ENCODE peak calls at places on chromosomes 12 and 14, in six cellular contexts. R is suprapubic skin, K is stomach, Y is K562, B is HCT116, V is HL-60. J is an unnamed sample.

GRCh38 chr14:74712499-74713394 is at the start of the genes AREL1 and FCF1:
- DNase-seq in R (peak), K (peak), Y (peak), B (peak), V (peak), J (peak)

GRCh38 chr14:52058346-52058745 is 10.5 kb downstream of the NID2 start:
- DNase-seq in R (no peak), K (no peak), Y (no peak), B (no peak), V (no peak), J (no peak)

GRCh38 chr12:33876618-33877017 is 145.7 kb upstream of the ALG10 start:
- DNase-seq in R (no peak), K (no peak), Y (no peak), B (no peak), V (no peak), J (no peak)

GRCh38 chr14:102544745-102545460 is 35.3 kb upstream of the ANKRD9 start:
- DNase-seq in R (no peak), K (peak), Y (no peak), B (no peak), V (no peak), J (no peak)

GRCh38 chr14:21017528-21018245 is 7.2 kb downstream of the NDRG2 start:
- DNase-seq in R (peak), K (no peak), Y (no peak), B (no peak), V (peak), J (no peak)

GRCh38 chr12:13038491-13039161 is 5.6 kb upstream of the FAM234B start:
- DNase-seq in R (no peak), K (no peak), Y (no peak), B (no peak), V (no peak), J (no peak)

GRCh38 chr14:62546862-62547474 is 498.3 kb downstream of the KCNH5 start:
- DNase-seq in R (no peak), K (no peak), Y (no peak), B (no peak), V (no peak), J (no peak)

GRCh38 chr14:22478247-22478646 is 110.8 kb downstream of the DAD1 start:
- DNase-seq in R (no peak), K (no peak), Y (no peak), B (no peak), V (no peak), J (no peak)

GRCh38 chr12:110042260-110042659 is 6.1 kb downstream of the C12orf76 start:
- DNase-seq in R (no peak), K (no peak), Y (no peak), B (no peak), V (no peak), J (no peak)

GRCh38 chr14:83463500-83464098 is 1929.9 kb upstream of the SEL1L start:
- DNase-seq in R (no peak), K (peak), Y (peak), B (no peak), V (peak), J (peak)

GRCh38 chr12:104895405-104895804 is 62.7 kb downstream of the SLC41A2 start:
- DNase-seq in R (no peak), K (no peak), Y (no peak), B (no peak), V (no peak), J (no peak)

GRCh38 chr14:74804219-74804825 is 41.2 kb downstream of the YLPM1 start:
- DNase-seq in R (no peak), K (no peak), Y (peak), B (peak), V (peak), J (no peak)

GRCh38 chr14:64636208-64636979 is 67.8 kb upstream of the PLEKHG3 start:
- DNase-seq in R (no peak), K (peak), Y (peak), B (peak), V (peak), J (no peak)

GRCh38 chr12:119180380-119181040 is 1.8 kb downstream of the HSPB8 start:
- DNase-seq in R (no peak), K (peak), Y (peak), B (no peak), V (no peak), J (no peak)

GRCh38 chr12:87812030-87812429 is 217.2 kb downstream of the C12orf50 start:
- DNase-seq in R (no peak), K (no peak), Y (no peak), B (no peak), V (no peak), J (no peak)

GRCh38 chr12:91219511-91219910 is 36.9 kb upstream of the DCN start:
- DNase-seq in R (no peak), K (no peak), Y (no peak), B (no peak), V (no peak), J (no peak)

GRCh38 chr12:111686574-111687105 is 787 bp downstream of the ACAD10 start:
- DNase-seq in R (no peak), K (no peak), Y (no peak), B (no peak), V (no peak), J (no peak)

GRCh38 chr12:43402431-43402830 is 149.6 kb downstream of the ADAMTS20 start:
- DNase-seq in R (no peak), K (no peak), Y (no peak), B (no peak), V (no peak), J (no peak)

GRCh38 chr14:88168498-88169165 is 154.4 kb downstream of the KCNK10 start:
- DNase-seq in R (no peak), K (peak), Y (peak), B (no peak), V (peak), J (no peak)

GRCh38 chr14:89264196-89264800 is 152.7 kb downstream of the FOXN3 start:
- DNase-seq in R (no peak), K (no peak), Y (no peak), B (no peak), V (no peak), J (no peak)

GRCh38 chr14:54683882-54684794 is 117.2 kb downstream of the SAMD4A start:
- DNase-seq in R (peak), K (no peak), Y (no peak), B (no peak), V (no peak), J (no peak)

GRCh38 chr12:86193931-86194330 is 62.3 kb downstream of the MGAT4C start:
- DNase-seq in R (no peak), K (no peak), Y (no peak), B (no peak), V (no peak), J (no peak)

GRCh38 chr14:96564389-96564788 is 62.2 kb downstream of the PAPOLA start:
- DNase-seq in R (no peak), K (no peak), Y (no peak), B (no peak), V (no peak), J (peak)

GRCh38 chr12:79747274-79747673 is 56.5 kb upstream of the PAWR start:
- DNase-seq in R (no peak), K (no peak), Y (no peak), B (no peak), V (no peak), J (no peak)

GRCh38 chr14:51609987-51610283 is 41.8 kb upstream of the FRMD6 start:
- DNase-seq in R (no peak), K (no peak), Y (peak), B (no peak), V (no peak), J (no peak)

GRCh38 chr12:70305794-70306193 is 60.3 kb upstream of the KCNMB4 start:
- DNase-seq in R (no peak), K (no peak), Y (no peak), B (no peak), V (no peak), J (no peak)

GRCh38 chr14:91417134-91417982 is at the start of gene CCDC88C:
- DNase-seq in R (no peak), K (peak), Y (peak), B (peak), V (peak), J (no peak)

GRCh38 chr12:99130808-99131538 is 485.9 kb downstream of the APAF1 start:
- DNase-seq in R (no peak), K (no peak), Y (no peak), B (no peak), V (no peak), J (peak)

GRCh38 chr12:98513379-98514318 is 1.7 kb upstream of the TMPO start:
- DNase-seq in R (no peak), K (no peak), Y (no peak), B (no peak), V (peak), J (no peak)

DNA sequence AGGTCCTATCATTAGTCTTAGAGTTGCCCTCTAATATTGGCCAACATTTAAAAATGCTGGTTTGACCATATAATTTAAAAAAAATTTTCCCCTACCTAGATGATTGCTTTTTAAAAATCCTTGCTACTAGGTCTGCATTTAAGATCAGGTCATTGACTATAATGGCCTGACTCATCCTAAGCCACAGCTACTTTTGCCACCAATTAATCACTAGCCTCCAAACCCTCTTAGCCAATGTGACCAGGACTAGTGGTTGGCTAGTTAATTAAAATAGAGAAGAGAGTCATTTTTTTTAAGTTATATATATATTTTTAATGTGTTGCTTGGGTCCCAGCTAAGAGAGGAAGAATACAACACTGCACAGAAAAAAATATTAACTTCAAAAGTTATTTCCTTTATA is 57.5 kb downstream of the SOS2 start:
- DNase-seq in R (no peak), K (no peak), Y (no peak), B (no peak), V (no peak), J (no peak)
- TF ChIP-seq POLR2AphosphoS5 in R (no peak), K (no peak), Y (no peak), B (no peak), V (no peak), J (no peak)

GRCh38 chr14:71659165-71659564 is 273.1 kb upstream of the RGS6 start:
- DNase-seq in R (no peak), K (no peak), Y (no peak), B (no peak), V (no peak), J (no peak)
- TF ChIP-seq POLR2AphosphoS5 in R (no peak), K (no peak), Y (no peak), B (no peak), V (no peak), J (no peak)

DNA sequence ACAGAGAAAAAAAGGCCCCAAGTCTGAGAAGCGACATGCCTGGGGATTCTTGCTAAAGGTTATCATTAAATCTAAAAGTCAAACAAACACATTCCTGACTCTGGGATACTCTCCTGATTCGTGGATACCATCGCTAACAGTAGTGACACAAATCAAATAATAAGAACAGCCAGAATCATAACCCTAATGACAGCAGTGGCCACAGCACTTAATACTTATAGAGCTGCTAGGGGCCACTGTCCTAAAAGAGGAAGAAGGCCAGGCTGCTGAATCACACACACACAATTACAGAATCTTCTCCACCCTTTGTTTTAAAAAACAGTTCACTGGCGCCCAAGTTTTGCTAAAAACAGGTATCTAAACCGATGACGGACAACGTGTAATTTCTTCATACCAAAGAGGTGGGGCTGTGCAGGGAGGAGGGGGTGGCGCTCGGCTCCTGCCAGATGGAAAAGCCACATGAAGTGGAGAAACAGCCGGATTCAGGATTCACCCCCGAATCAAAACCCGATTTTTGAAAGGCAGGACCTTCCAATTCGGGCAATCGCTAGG is 1.1 kb downstream of the CLIP1 start:
- DNase-seq in R (no peak), K (peak), Y (peak), B (no peak), V (peak), J (no peak)
- TF ChIP-seq POLR2AphosphoS5 in R (no peak), K (no peak), Y (no peak), B (no peak), V (no peak), J (no peak)

GRCh38 chr14:79369359-79370332 is 841.7 kb downstream of the DIO2 start:
- DNase-seq in R (no peak), K (no peak), Y (no peak), B (no peak), V (no peak), J (no peak)
- TF ChIP-seq POLR2AphosphoS5 in R (no peak), K (peak), Y (no peak), B (no peak), V (no peak), J (no peak)

GRCh38 chr12:5040368-5040767 is 3.3 kb upstream of the KCNA5 start:
- DNase-seq in R (no peak), K (no peak), Y (no peak), B (no peak), V (no peak), J (no peak)
- TF ChIP-seq POLR2AphosphoS5 in R (no peak), K (no peak), Y (no peak), B (no peak), V (no peak), J (no peak)

DNA sequence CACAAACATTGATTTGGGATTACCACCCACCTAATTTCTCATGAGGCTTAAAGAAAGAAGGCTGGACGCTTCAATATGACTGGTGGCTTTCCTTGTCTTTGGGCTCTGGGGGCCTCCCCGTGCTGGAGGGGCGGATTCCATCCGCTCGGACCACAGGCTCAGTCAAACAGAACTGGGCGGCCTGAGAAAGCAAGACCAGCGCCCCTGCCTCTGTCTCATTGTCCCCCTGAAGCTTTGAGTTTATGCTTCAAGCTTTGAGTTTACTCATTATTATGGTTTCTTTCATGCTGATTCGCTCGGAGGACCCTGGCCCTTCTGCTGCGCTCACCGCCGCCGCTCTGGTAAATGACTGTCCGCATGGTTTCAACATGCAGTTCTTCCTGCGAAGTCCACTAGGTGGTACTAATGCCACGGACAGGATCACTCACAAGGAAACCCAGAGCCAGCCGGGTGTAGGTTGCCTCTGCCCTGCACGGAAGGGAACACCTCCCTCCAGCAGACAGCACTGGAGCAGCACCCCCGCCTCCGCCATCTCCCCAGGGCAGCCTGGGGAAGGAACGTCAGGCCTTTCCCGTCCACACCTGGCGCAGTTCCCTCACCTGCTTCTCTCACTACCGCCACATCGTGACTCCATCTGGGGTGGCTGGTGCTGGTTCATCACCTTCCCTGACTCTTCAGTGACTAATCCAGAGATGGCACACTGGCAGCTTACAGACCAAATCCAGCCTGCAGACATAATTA is 13.2 kb upstream of the TIGAR start:
- DNase-seq in R (no peak), K (peak), Y (no peak), B (peak), V (peak), J (no peak)
- TF ChIP-seq POLR2AphosphoS5 in R (no peak), K (no peak), Y (no peak), B (peak), V (no peak), J (no peak)

GRCh38 chr12:101604132-101604531 is 9.4 kb downstream of the MYBPC1 start:
- DNase-seq in R (no peak), K (no peak), Y (no peak), B (no peak), V (no peak), J (no peak)

GRCh38 chr12:101609198-101609597 is 14.4 kb downstream of the MYBPC1 start:
- DNase-seq in R (no peak), K (no peak), Y (no peak), B (no peak), V (no peak), J (no peak)

GRCh38 chr12:101607894-101608293 is 13.1 kb downstream of the MYBPC1 start:
- DNase-seq in R (no peak), K (peak), Y (no peak), B (no peak), V (no peak), J (no peak)

GRCh38 chr12:101612162-101612916 is 17.6 kb downstream of the MYBPC1 start:
- DNase-seq in R (no peak), K (no peak), Y (no peak), B (no peak), V (no peak), J (no peak)

GRCh38 chr12:101608301-101609133 is 13.7 kb downstream of the MYBPC1 start:
- DNase-seq in R (no peak), K (peak), Y (no peak), B (no peak), V (no peak), J (no peak)
- TF ChIP-seq POLR2AphosphoS5 in R (no peak), K (peak), Y (no peak), B (no peak), V (no peak), J (no peak)

GRCh38 chr14:99936738-99937474 is 128.3 kb upstream of the EVL start:
- DNase-seq in R (no peak), K (no peak), Y (no peak), B (no peak), V (no peak), J (no peak)

GRCh38 chr14:99938896-99939295 is 126.3 kb upstream of the EVL start:
- DNase-seq in R (no peak), K (no peak), Y (no peak), B (no peak), V (no peak), J (no peak)

GRCh38 chr14:99938376-99938775 is 126.8 kb upstream of the EVL start:
- DNase-seq in R (no peak), K (no peak), Y (no peak), B (no peak), V (no peak), J (no peak)

GRCh38 chr14:99936056-99936455 is 129.2 kb upstream of the EVL start:
- DNase-seq in R (no peak), K (no peak), Y (no peak), B (no peak), V (no peak), J (no peak)

DNA sequence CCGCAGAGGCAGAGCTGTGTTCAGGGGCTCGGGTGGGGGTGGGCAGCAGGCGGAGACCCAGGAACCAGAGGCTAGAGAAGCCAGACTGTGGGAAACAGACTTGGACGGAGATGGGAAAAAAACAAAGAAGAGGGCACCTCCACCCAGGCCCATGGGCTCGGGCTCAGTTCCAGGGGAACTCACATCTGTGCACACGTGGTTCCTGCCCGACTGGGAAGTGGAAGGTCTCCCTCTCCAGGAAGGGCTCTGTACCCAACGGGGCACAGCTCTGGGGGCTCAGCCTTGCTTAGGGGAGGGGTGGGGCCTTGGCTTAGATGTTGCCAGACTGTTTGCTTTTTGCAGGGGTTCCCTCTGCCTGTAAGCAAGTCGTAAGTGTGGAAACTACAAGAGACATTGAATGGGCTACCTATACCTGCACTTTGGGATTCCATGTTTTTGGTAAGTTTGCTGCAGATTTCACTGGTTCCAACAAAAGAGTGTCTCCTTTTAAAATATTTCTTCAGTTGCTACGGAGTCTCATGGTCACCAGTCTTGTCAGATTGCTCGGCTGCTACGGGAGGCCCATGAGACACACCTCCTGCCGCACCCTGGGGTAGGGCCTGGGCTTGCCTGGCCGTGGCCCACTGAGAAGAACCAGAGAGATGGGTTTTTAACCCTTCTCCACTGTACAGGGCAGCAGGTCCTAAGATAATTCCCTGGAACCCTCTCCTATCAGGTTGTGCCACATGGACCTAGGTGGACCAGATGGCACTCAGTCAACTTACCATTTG is 127.6 kb upstream of the EVL start:
- DNase-seq in R (no peak), K (no peak), Y (no peak), B (no peak), V (no peak), J (no peak)
- TF ChIP-seq POLR2AphosphoS5 in R (no peak), K (no peak), Y (no peak), B (no peak), V (no peak), J (no peak)